ENCODE peak calls at places on chromosomes 2 and 18, in seven cellular contexts. L is H7, O is spleen, W is dermis blood vessel endothelial cell, Q is ovary, F is A549, P is epithelial cell of esophagus. I is an unnamed sample.

GRCh38 chr2:86775323-86775722 is 15.4 kb downstream of the CD8A start:
- DNase-seq in L (no peak), O (no peak), W (no peak), Q (no peak), F (no peak), P (no peak), I (no peak)

GRCh38 chr18:12005542-12006487 is 24.5 kb downstream of the IMPA2 start:
- DNase-seq in L (no peak), O (peak), W (no peak), Q (no peak), F (peak), P (peak), I (no peak)

GRCh38 chr2:156343096-156343939 is 10.8 kb upstream of the NR4A2 start:
- DNase-seq in L (no peak), O (no peak), W (no peak), Q (no peak), F (no peak), P (no peak), I (no peak)

GRCh38 chr18:35478520-35479435 is 19.0 kb downstream of the INO80C start:
- DNase-seq in L (no peak), O (no peak), W (peak), Q (no peak), F (peak), P (peak), I (no peak)

GRCh38 chr18:9665311-9665710 is 42.8 kb upstream of the RAB31 start:
- DNase-seq in L (no peak), O (no peak), W (no peak), Q (no peak), F (no peak), P (no peak), I (no peak)

GRCh38 chr2:209102319-209102718 is 321.5 kb upstream of the MAP2 start:
- DNase-seq in L (no peak), O (no peak), W (no peak), Q (no peak), F (no peak), P (no peak), I (no peak)

GRCh38 chr2:84038866-84039265 is 420.2 kb downstream of the SUCLG1 start:
- DNase-seq in L (no peak), O (no peak), W (no peak), Q (no peak), F (no peak), P (no peak), I (peak)

GRCh38 chr18:45121146-45121545 is 440.5 kb downstream of the SETBP1 start:
- DNase-seq in L (no peak), O (no peak), W (no peak), Q (no peak), F (no peak), P (no peak), I (no peak)

GRCh38 chr2:29916571-29916970 is 4.8 kb downstream of the ALK start:
- DNase-seq in L (no peak), O (no peak), W (no peak), Q (no peak), F (no peak), P (no peak), I (no peak)

GRCh38 chr2:15316370-15316814 is 244.7 kb downstream of the NBAS start:
- DNase-seq in L (no peak), O (peak), W (no peak), Q (no peak), F (no peak), P (no peak), I (peak)

GRCh38 chr2:200319587-200320337 is 13.3 kb downstream of the SPATS2L start:
- DNase-seq in L (no peak), O (no peak), W (peak), Q (no peak), F (peak), P (peak), I (peak)

GRCh38 chr18:79918089-79919011 is 33.1 kb downstream of the SLC66A2 start:
- DNase-seq in L (peak), O (peak), W (no peak), Q (peak), F (no peak), P (no peak), I (no peak)